ENCODE peak calls at places on chromosome 22, in six cellular contexts. W is H1, M is HCT116, D is K562, S is GM12878, O is HepG2. U is an unnamed sample.
A peak's percentile ranks its signal among the peaks of the same experiment; 100 is the strongest.

GRCh38 chr22:19180740-19181410 is 2.3 kb upstream of the SLC25A1 start:
- DNase-seq in W (no peak), S (no peak), M (no peak), D (no peak), O (no peak), U (no peak)

GRCh38 chr22:27318516-27318915 is 483.0 kb downstream of the MN1 start:
- DNase-seq in O (no peak), M (no peak), S (no peak), W (no peak), D (no peak), U (no peak)

GRCh38 chr22:20408891-20409290 is 14.9 kb downstream of the ZNF74 start:
- DNase-seq in S (no peak), M (no peak), W (no peak), O (no peak), D (no peak), U (no peak)

GRCh38 chr22:32804036-32804435 is 2.5 kb downstream of the TIMP3 start:
- DNase-seq in M (no peak), S (no peak), O (no peak), D (no peak), W (no peak), U (no peak)

GRCh38 chr22:27576815-27577564 is 224.6 kb downstream of the MN1 start:
- DNase-seq in S (no peak), D (no peak), O (no peak), W (no peak), M (no peak), U (no peak)

GRCh38 chr22:29842740-29843139 is 4.7 kb upstream of the ASCC2 start:
- DNase-seq in W (no peak), O (peak; percentile 41), D (no peak), M (no peak), S (no peak), U (no peak)

GRCh38 chr22:27124336-27125023 is 467.1 kb downstream of the MIAT start:
- DNase-seq in S (no peak), O (no peak), D (no peak), W (no peak), M (no peak), U (no peak)

GRCh38 chr22:35604671-35605457 is 12.3 kb downstream of the MB start:
- DNase-seq in D (peak; percentile 19), M (no peak), W (no peak), O (no peak), S (no peak), U (no peak)

GRCh38 chr22:22945195-22945594 is 57.6 kb downstream of the IGLL5 start:
- DNase-seq in S (no peak), W (no peak), D (no peak), M (no peak), O (no peak), U (no peak)

GRCh38 chr22:19663286-19663815 is 51.0 kb upstream of the SEPTIN5 start:
- DNase-seq in D (no peak), M (no peak), O (no peak), S (no peak), W (no peak), U (no peak)

GRCh38 chr22:20429254-20430100 is 8.1 kb downstream of the SCARF2 start:
- DNase-seq in O (no peak), W (no peak), M (no peak), S (no peak), D (peak; percentile 100), U (no peak)

GRCh38 chr22:26210390-26210789 is 41.1 kb downstream of the SEZ6L start:
- DNase-seq in O (no peak), M (no peak), W (no peak), D (no peak), S (no peak), U (no peak)

GRCh38 chr22:42439821-42440674 is 7.8 kb upstream of the NFAM1 start:
- DNase-seq in M (no peak), O (no peak), D (no peak), W (no peak), S (no peak), U (no peak)

GRCh38 chr22:50678218-50678650 is 5.6 kb downstream of the SHANK3 start:
- DNase-seq in O (no peak), W (no peak), D (no peak), S (no peak), M (no peak), U (no peak)

GRCh38 chr22:38317995-38318715 is 922 bp upstream of the CSNK1E start:
- DNase-seq in O (peak; percentile 77), M (peak; percentile 81), W (no peak), D (peak; percentile 69), S (no peak), U (no peak)

GRCh38 chr22:24155597-24156145 is 25.6 kb upstream of the SUSD2 start:
- DNase-seq in D (peak; percentile 11), O (peak; percentile 32), W (no peak), S (no peak), M (no peak), U (no peak)

GRCh38 chr22:42202669-42203068 is 67.8 kb downstream of the TCF20 start:
- DNase-seq in S (no peak), W (no peak), O (no peak), M (no peak), D (no peak), U (no peak)

GRCh38 chr22:38232196-38232595 is 30.4 kb downstream of the MAFF start:
- DNase-seq in O (no peak), W (no peak), M (no peak), S (no peak), D (no peak), U (no peak)

GRCh38 chr22:30115705-30116104 is 35.4 kb downstream of the HORMAD2 start:
- DNase-seq in W (no peak), S (no peak), O (no peak), D (no peak), M (peak; percentile 8), U (no peak)

GRCh38 chr22:24819941-24820461 is 14.0 kb downstream of the SGSM1 start:
- DNase-seq in W (no peak), S (no peak), M (no peak), O (no peak), D (no peak), U (no peak)

GRCh38 chr22:25563757-25564319 is 637 bp upstream of the GRK3 start:
- DNase-seq in M (no peak), S (no peak), W (no peak), O (peak; percentile 61), D (no peak), U (no peak)

GRCh38 chr22:48098243-48098935 is 1335.9 kb downstream of the TBC1D22A start:
- DNase-seq in M (no peak), S (peak; percentile 93), O (no peak), D (no peak), W (no peak), U (no peak)
- TF ChIP-seq ZNF274 in M (no peak), S (no peak), O (no peak), D (no peak), W (no peak), U (no peak)

DNA sequence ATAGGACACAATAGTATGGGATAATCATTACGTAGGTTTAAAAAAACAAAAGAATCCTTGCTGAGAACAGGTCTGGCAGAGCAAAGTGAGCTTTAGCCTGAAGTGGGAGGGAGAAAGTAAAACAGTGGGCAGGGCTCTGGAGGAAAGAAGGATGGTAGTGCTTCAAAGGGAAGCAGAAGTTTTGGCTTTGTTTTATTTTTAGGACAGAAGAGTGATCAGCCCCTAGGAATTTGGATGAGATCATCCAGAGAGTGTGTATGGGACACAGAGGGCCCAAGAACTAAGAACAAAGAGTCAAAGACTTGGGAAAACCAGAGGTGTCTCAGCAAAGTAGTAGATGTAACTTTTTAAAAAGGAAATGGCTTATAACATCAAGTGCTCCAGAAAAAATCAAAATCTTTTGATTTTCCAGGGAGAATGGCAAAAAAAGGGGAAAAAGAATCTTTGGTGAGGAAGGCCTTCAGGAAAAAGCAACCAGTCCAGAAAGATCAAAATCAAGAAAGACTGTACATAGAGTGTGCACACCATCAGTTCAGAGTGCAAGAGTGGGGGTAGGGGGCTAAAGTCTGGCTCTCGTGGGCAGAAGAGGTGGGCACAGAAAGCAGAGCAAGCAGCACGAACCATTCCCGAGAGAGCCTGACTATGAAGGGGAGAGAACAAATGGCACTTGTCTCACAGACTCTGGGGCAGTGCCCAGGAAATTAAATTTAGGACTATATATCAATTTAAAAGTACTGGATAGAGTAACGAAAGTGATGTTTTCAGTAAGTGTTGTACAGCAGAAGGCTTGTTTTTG is 30.1 kb downstream of the MAPK1 start:
- DNase-seq in D (peak; percentile 73), S (no peak), O (peak; percentile 72), W (peak; percentile 23), M (peak; percentile 39), U (peak; percentile 20)
- H3K9ac ChIP-seq in D (no peak overlapping the region), S (no peak overlapping the region), O (no peak overlapping the region), W (peak overlapping the region; percentile 28), M (peak overlapping the region; percentile 44), U (no peak overlapping the region)

GRCh38 chr22:49212466-49212865 is 615.2 kb downstream of the BRD1 start:
- DNase-seq in D (no peak), S (no peak), M (no peak), W (no peak), O (no peak), U (no peak)

GRCh38 chr22:49212002-49212401 is 615.7 kb downstream of the BRD1 start:
- DNase-seq in S (no peak), M (no peak), O (no peak), W (no peak), D (no peak), U (no peak)

GRCh38 chr22:49214976-49215375 is 612.7 kb downstream of the BRD1 start:
- DNase-seq in D (no peak), M (no peak), S (no peak), W (no peak), O (no peak), U (no peak)

GRCh38 chr22:49215840-49216239 is 611.8 kb downstream of the BRD1 start:
- DNase-seq in D (no peak), M (no peak), S (no peak), W (no peak), O (no peak), U (no peak)

DNA sequence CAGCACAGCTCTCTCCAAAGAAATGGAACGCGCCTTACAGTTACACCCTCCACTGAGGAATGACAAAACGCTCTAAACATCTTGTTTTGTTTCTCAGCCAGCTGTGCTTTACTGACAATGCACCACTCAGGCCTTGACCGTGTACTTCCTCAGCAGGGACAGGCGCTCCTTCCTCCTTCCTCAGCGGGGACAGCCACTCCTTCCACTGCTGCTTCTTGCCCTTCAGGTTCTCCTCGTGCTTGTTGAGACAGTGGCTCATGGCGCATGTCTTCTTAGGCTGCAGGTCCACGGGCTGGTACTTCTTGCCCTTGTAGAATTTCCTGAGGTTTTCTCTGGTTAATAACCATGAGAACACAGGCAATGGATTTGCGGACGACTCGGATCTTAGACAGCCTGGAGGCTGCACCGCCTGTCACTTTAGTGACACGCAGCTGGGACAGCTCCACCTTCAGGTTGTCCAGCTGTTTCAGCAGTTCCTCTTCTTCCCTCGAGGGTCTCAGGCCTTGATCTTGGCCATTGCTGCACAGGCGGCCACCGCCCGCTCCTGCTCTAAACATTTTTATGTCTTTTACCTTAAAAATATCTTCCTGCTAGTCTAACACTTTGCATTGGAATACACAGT is 613.8 kb downstream of the BRD1 start:
- DNase-seq in O (no peak), D (no peak), S (no peak), M (no peak), W (no peak), U (no peak)
- TF ChIP-seq ZNF274 in O (no peak), D (no peak), S (no peak), M (no peak), W (no peak), U (no peak)

DNA sequence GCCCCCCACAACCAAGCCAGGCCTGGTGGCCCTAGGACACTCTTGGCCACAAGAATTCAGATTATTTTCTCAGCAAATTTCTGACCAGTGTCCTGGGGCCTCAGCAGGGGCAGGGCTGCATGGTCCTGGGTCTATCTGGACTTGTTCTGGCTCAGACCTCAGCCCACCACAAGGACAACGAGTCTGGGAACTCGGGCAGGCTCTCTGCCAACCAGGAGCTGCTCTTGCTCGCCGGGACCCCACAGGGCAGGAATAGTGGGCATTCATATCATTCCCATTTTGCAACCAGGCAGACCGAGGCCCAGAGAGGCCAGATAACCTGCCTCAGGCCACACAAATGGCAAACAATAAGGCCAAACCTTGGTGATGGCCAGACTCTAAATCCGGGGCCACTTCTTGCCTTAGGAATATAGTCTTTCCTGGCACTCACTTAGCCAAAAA is 75.4 kb upstream of the WNT7B start:
- DNase-seq in S (no peak), D (no peak), M (no peak), W (no peak), O (no peak), U (no peak)
- H3K9ac ChIP-seq in S (peak overlapping the region; percentile 62), D (no peak overlapping the region), M (peak overlapping the region; percentile 89), W (no peak overlapping the region), O (no peak overlapping the region), U (no peak overlapping the region)

U was measured in NT2/D1.